ENCODE peak calls at places on chromosomes 7 and 10, in five cellular contexts. A is stimulated activated CD8-positive, alpha-beta memory T cell treated with anti-CD3 and anti-CD28 coated beads, Interleukin-7, amount 100 ng/mL, for 4 hours; T is activated CD4-positive, alpha-beta T cell treated with anti-CD3 and anti-CD28 coated beads for 48 hours; O is GM10248; Z is AG04449. U is an unnamed sample.

GRCh38 chr7:105213619-105214018 is 175.1 kb downstream of the SRPK2 start:
- DNase-seq in A (no peak), T (no peak), O (no peak), Z (no peak), U (no peak)

GRCh38 chr10:100569687-100570517 is 34.2 kb downstream of the HIF1AN start:
- DNase-seq in A (no peak), T (peak), O (no peak), Z (no peak), U (no peak)

GRCh38 chr10:118365702-118366101 is 23.6 kb upstream of the FAM204A start:
- DNase-seq in A (no peak), T (no peak), O (no peak), Z (no peak), U (no peak)

GRCh38 chr10:105971460-105971859 is 1193.0 kb downstream of the SORCS1 start:
- DNase-seq in A (no peak), T (no peak), O (no peak), Z (no peak), U (no peak)

GRCh38 chr7:43639858-43640491 is 57.1 kb downstream of the STK17A start:
- DNase-seq in A (no peak), T (no peak), O (no peak), Z (no peak), U (peak)

GRCh38 chr10:60281331-60281730 is 108.3 kb downstream of the ANK3 start:
- DNase-seq in A (no peak), T (no peak), O (no peak), Z (no peak), U (peak)

GRCh38 chr7:151844080-151844827 is 32.7 kb downstream of the PRKAG2 start:
- DNase-seq in A (no peak), T (no peak), O (no peak), Z (peak), U (peak)

GRCh38 chr7:87944547-87944946 is 10.5 kb downstream of the ADAM22 start:
- DNase-seq in A (no peak), T (no peak), O (no peak), Z (no peak), U (no peak)

GRCh38 chr10:125399289-125399688 is 238.9 kb upstream of the CTBP2 start:
- DNase-seq in A (no peak), T (no peak), O (no peak), Z (no peak), U (no peak)

GRCh38 chr10:119406888-119407777 is 135.4 kb downstream of the RGS10 start:
- DNase-seq in A (no peak), T (no peak), O (peak), Z (no peak), U (no peak)

GRCh38 chr10:124249812-124250432 is 156.5 kb upstream of the CHST15 start:
- DNase-seq in A (no peak), T (no peak), O (no peak), Z (no peak), U (peak)

GRCh38 chr10:49652416-49653385 is 26.8 kb upstream of the C10orf53 start:
- DNase-seq in A (no peak), T (no peak), O (no peak), Z (no peak), U (no peak)

GRCh38 chr7:92848854-92849745 is 12.7 kb upstream of the CDK6 start:
- DNase-seq in A (no peak), T (no peak), O (no peak), Z (no peak), U (no peak)

GRCh38 chr10:60788543-60788942 is 10.3 kb downstream of the CDK1 start:
- DNase-seq in A (no peak), T (no peak), O (no peak), Z (no peak), U (no peak)

GRCh38 chr7:82154728-82155127 is 288.8 kb downstream of the CACNA2D1 start:
- DNase-seq in A (no peak), T (no peak), O (no peak), Z (no peak), U (no peak)

GRCh38 chr7:106813705-106814305 is 51.3 kb upstream of the PIK3CG start:
- DNase-seq in A (no peak), T (no peak), O (no peak), Z (no peak), U (no peak)

GRCh38 chr10:36450385-36450784 is 675.0 kb upstream of the ANKRD30A start:
- DNase-seq in A (no peak), T (no peak), O (no peak), Z (peak), U (no peak)

GRCh38 chr7:31056775-31057346 is 4.8 kb downstream of the ADCYAP1R1 start:
- DNase-seq in A (no peak), T (no peak), O (no peak), Z (no peak), U (peak)

GRCh38 chr10:7258948-7259523 is 151.8 kb downstream of the SFMBT2 start:
- DNase-seq in A (peak), T (peak), O (peak), Z (no peak), U (no peak)